ENCODE peak calls at places on chromosomes 1 and 21, in six cellular contexts. M, Z, A, U, Q and D are unnamed samples.
A peak's percentile ranks its signal among the peaks of the same experiment; 100 is the strongest.

GRCh38 chr1:228012555-228012954 is 5.8 kb downstream of the WNT3A start:
- DNase-seq in M (peak; percentile 72), Z (no peak), A (no peak), U (no peak), Q (no peak), D (no peak)

GRCh38 chr21:34336756-34337391 is 26.9 kb upstream of the KCNE2 start:
- DNase-seq in M (no peak), Z (no peak), A (no peak), U (no peak), Q (peak; percentile 74), D (peak; percentile 65)

GRCh38 chr21:45228171-45228641 is 59.5 kb downstream of the POFUT2 start:
- DNase-seq in M (no peak), Z (no peak), A (no peak), U (peak; percentile 99), Q (peak; percentile 98), D (peak; percentile 90)

GRCh38 chr21:23162213-23162946 is 2164.2 kb downstream of the NCAM2 start:
- DNase-seq in M (no peak), Z (no peak), A (no peak), U (no peak), Q (no peak), D (no peak)

GRCh38 chr1:78032964-78033796 is 12.6 kb upstream of the GIPC2 start:
- DNase-seq in M (no peak), Z (no peak), A (no peak), U (no peak), Q (peak; percentile 8), D (no peak)

GRCh38 chr1:66596191-66596590 is 62.2 kb downstream of the SGIP1 start:
- DNase-seq in M (no peak), Z (no peak), A (no peak), U (no peak), Q (no peak), D (no peak)

GRCh38 chr1:234276389-234276788 is 96.9 kb upstream of the COA6 start:
- DNase-seq in M (no peak), Z (peak; percentile 25), A (no peak), U (no peak), Q (no peak), D (no peak)

GRCh38 chr1:61446531-61446991 is 278.4 kb downstream of the TM2D1 start:
- DNase-seq in M (peak; percentile 37), Z (no peak), A (no peak), U (no peak), Q (no peak), D (no peak)

GRCh38 chr1:32753532-32754281 is 51.1 kb upstream of the SYNC start:
- DNase-seq in M (no peak), Z (peak; percentile 85), A (peak; percentile 88), U (no peak), Q (peak; percentile 35), D (no peak)

GRCh38 chr1:59422921-59423575 is 126.2 kb downstream of the FGGY start:
- DNase-seq in M (peak; percentile 93), Z (peak; percentile 18), A (no peak), U (no peak), Q (peak; percentile 77), D (no peak)

GRCh38 chr1:30877205-30877912 is 31.2 kb downstream of the SDC3 start:
- DNase-seq in M (no peak), Z (no peak), A (peak; percentile 66), U (no peak), Q (peak; percentile 93), D (peak; percentile 38)

GRCh38 chr21:31752352-31752751 is 20.4 kb upstream of the SCAF4 start:
- DNase-seq in M (no peak), Z (no peak), A (no peak), U (no peak), Q (peak; percentile 35), D (no peak)

GRCh38 chr1:191589536-191589935 is 568.7 kb upstream of the RGS18 start:
- DNase-seq in M (no peak), Z (no peak), A (no peak), U (no peak), Q (no peak), D (no peak)

GRCh38 chr1:212814548-212814947 is 22.9 kb downstream of the TATDN3 start:
- DNase-seq in M (no peak), Z (no peak), A (no peak), U (no peak), Q (no peak), D (no peak)

GRCh38 chr1:246142320-246142893 is 364.7 kb downstream of the SMYD3 start:
- DNase-seq in M (no peak), Z (peak; percentile 64), A (no peak), U (peak; percentile 60), Q (peak; percentile 83), D (peak; percentile 59)

GRCh38 chr1:116390195-116390594 is 17.2 kb downstream of the ATP1A1 start:
- DNase-seq in M (no peak), Z (no peak), A (no peak), U (no peak), Q (no peak), D (no peak)

GRCh38 chr1:58325797-58326196 is 220.7 kb downstream of the OMA1 start:
- DNase-seq in M (no peak), Z (no peak), A (no peak), U (no peak), Q (no peak), D (no peak)

GRCh38 chr1:41537257-41537656 is 52.8 kb upstream of the EDN2 start:
- DNase-seq in M (no peak), Z (no peak), A (peak; percentile 58), U (peak; percentile 9), Q (no peak), D (no peak)

DNA sequence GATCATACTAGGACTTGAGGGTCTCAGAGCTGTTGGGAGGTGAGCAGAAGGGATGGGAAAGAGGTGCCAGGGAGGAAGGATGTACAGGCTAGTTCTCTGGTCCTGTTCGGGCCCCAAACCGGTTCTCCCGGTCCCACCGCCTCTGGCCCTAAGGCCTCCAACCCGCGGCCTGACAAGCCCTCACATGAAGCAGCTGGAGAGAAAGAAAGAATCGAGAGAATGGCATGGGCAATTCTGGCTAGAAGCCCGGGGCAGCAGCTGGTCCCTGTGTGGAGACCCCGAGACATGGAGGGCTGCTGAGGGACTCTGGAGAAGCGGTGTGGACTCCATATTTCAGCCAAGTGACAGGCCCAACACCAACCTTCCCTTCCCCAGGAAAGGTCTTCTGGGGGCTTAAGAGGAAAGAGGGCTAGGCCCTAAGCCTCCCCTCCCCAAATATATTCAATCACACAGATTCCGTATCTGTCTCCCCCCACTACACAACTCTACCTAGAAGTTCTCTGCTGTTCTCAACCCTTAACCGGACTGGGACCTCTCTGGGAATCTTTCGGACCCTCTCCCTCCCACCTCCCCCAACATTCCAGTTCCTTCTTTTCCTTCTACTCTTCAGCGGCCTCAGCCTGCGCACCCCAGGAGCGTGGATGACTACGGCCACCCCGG is 610 bp downstream of the CDC42SE1 start:
- DNase-seq in M (no peak), Z (peak; percentile 29), A (peak; percentile 58), U (no peak), Q (peak; percentile 15), D (no peak)
- TF ChIP-seq CTCF in M (no peak), Z (no peak), A (no peak), U (no peak), Q (no peak), D (no peak)

DNA sequence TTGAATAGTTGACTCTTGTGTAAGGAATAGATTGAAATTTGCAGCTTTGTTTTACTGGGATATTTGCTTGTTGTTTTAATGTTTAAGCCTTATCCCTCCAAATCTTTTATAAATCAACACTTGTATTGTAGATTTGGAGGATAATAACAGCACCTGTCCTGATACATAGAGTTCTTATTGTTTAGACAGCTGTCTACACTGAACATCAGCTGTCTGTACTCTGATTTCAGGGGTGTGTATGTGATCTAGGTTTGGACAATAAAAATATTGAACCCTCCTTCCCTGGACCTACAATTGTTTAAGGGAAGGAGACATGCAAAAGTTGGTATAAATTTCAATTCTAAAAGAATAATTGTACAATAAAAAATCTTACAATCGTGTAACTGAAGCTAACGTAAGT is 48.3 kb upstream of the DPH5 start:
- DNase-seq in M (no peak), Z (no peak), A (no peak), U (no peak), Q (no peak), D (no peak)
- H3K4me3 ChIP-seq in M (no peak overlapping the region), Z (no peak overlapping the region), A (no peak overlapping the region), U (no peak overlapping the region), Q (no peak overlapping the region), D (no peak overlapping the region)

GRCh38 chr1:34113362-34113761 is 51.7 kb downstream of the CSMD2 start:
- DNase-seq in M (no peak), Z (no peak), A (no peak), U (no peak), Q (no peak), D (no peak)
- TF ChIP-seq CTCF in M (no peak), Z (no peak), A (no peak), U (no peak), Q (peak; percentile 20), D (no peak)

DNA sequence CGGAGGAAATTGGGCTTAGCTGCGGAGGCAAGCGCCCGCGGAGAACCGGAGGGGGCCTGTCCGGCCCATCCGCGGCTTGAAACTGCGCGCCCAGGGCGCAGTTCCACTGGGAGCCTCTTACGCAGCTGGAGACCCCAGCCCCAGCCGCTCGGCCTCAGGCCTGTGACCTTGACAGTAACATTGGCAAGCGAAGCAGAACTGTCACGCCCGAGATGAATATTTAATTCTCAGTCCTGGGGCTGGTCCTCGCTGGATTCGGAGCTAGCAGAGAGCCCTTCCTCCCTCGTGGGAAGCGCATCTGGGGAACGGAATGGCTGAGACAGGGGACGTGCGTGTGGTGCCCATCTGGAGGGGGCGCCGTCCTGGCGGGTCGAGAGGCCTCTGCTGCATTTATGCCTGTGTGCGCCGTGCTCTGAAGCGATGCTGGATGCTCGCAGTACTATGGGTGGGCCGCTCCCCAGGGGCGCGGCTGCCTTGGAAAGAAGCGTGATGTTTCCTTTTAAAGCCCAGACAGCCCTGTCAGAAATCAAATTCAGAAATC is 951 bp downstream of the SLC6A17 start:
- DNase-seq in M (no peak), Z (no peak), A (no peak), U (no peak), Q (no peak), D (no peak)
- H3K4me3 ChIP-seq in M (peak overlapping the region; percentile 42), Z (peak overlapping the region; percentile 56), A (no peak overlapping the region), U (no peak overlapping the region), Q (peak overlapping the region; percentile 30), D (no peak overlapping the region)

DNA sequence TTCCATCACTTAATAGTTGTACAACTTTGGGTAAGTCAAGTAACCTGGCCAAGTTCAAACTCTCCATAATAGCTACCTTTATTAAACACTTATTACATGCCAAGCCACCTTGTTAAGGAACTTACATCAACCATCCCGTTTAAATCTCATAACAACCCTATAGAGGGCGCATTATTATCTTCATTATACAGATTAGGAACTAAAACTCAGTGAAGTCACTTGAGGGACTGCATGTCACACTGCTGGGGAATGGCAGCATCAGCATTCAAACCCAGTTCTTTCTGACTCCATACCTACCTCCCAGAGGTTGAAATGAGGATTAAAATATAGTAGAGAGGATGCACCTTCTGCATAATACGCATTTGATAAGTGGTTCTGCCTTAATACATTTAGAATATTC is 47.1 kb upstream of the PLA2G2C start:
- DNase-seq in M (no peak), Z (no peak), A (no peak), U (no peak), Q (peak; percentile 23), D (no peak)
- TF ChIP-seq CTCF in M (peak; percentile 36), Z (peak; percentile 45), A (no peak), U (peak; percentile 40), Q (peak; percentile 51), D (peak; percentile 55)